ENCODE peak calls at places on chromosomes 4 and X, in five cellular contexts. K is HepG2, J is K562, C is H1, E is GM12878. L is an unnamed sample.

GRCh38 chrX:153200462-153200861 is 21.4 kb downstream of the MAGEA1 start:
- DNase-seq in K (no peak), J (no peak), C (no peak), E (no peak), L (no peak)

GRCh38 chrX:104166735-104167436 is 633 bp downstream of the FAM199X start:
- DNase-seq in K (no peak), J (peak; percentile 13), C (no peak), E (no peak), L (peak; percentile 38)

GRCh38 chrX:119655125-119655524 is 37.8 kb downstream of the SEPTIN6 start:
- DNase-seq in K (no peak), J (peak; percentile 40), C (no peak), E (no peak), L (peak; percentile 36)

GRCh38 chrX:24080670-24081069 is 25.9 kb downstream of the EIF2S3 start:
- DNase-seq in K (no peak), J (no peak), C (no peak), E (peak; percentile 16), L (no peak)

GRCh38 chrX:138964501-138964900 is 253.0 kb upstream of the FGF13 start:
- DNase-seq in K (no peak), J (no peak), C (no peak), E (no peak), L (no peak)

GRCh38 chr4:130395871-130396270 is 1299.9 kb downstream of the C4orf33 start:
- DNase-seq in K (no peak), J (no peak), C (no peak), E (no peak), L (no peak)

GRCh38 chrX:54817220-54817820 is 9.8 kb downstream of the MAGED2 start:
- DNase-seq in K (no peak), J (no peak), C (no peak), E (no peak), L (peak; percentile 42)

GRCh38 chr4:103887191-103887590 is 167.4 kb upstream of the TACR3 start:
- DNase-seq in K (no peak), J (no peak), C (no peak), E (no peak), L (no peak)

GRCh38 chrX:25029288-25029687 is 13.5 kb upstream of the ARX start:
- DNase-seq in K (no peak), J (no peak), C (no peak), E (no peak), L (no peak)

GRCh38 chrX:84865113-84865512 is 138.6 kb upstream of the APOOL start:
- DNase-seq in K (no peak), J (no peak), C (no peak), E (no peak), L (no peak)

GRCh38 chr4:77579406-77580076 is 26.1 kb upstream of the CXCL13 start:
- DNase-seq in K (no peak), J (no peak), C (no peak), E (no peak), L (no peak)

GRCh38 chrX:85052636-85053343 is 49.1 kb downstream of the APOOL start:
- DNase-seq in K (no peak), J (no peak), C (no peak), E (no peak), L (no peak)

GRCh38 chrX:155695419-155695818 is 82.7 kb upstream of the TMLHE start:
- DNase-seq in K (no peak), J (no peak), C (no peak), E (no peak), L (no peak)

GRCh38 chrX:134603806-134604700 is 54.2 kb downstream of the PLAC1 start:
- DNase-seq in K (no peak), J (no peak), C (no peak), E (no peak), L (no peak)

GRCh38 chr4:78058591-78059523 is 1.7 kb downstream of the FRAS1 start:
- DNase-seq in K (peak; percentile 19), J (no peak), C (peak; percentile 80), E (no peak), L (peak; percentile 72)

GRCh38 chr4:10108818-10109783 is 7.5 kb downstream of the WDR1 start:
- DNase-seq in K (no peak), J (no peak), C (no peak), E (no peak), L (no peak)

GRCh38 chr4:48025005-48025404 is 8.4 kb downstream of the NIPAL1 start:
- DNase-seq in K (no peak), J (no peak), C (no peak), E (no peak), L (no peak)
- TF ChIP-seq SIN3A in K (no peak), J (no peak), C (no peak), E (no peak), L (no peak)

GRCh38 chr4:38670061-38670894 is 6.3 kb downstream of the KLF3 start:
- DNase-seq in K (no peak), J (no peak), C (no peak), E (no peak), L (peak; percentile 66)
- H3K4me2 ChIP-seq in K (peak overlapping the region; percentile 81), J (peak overlapping the region; percentile 79), C (no peak overlapping the region), E (peak overlapping the region; percentile 86), L (no peak overlapping the region)

DNA sequence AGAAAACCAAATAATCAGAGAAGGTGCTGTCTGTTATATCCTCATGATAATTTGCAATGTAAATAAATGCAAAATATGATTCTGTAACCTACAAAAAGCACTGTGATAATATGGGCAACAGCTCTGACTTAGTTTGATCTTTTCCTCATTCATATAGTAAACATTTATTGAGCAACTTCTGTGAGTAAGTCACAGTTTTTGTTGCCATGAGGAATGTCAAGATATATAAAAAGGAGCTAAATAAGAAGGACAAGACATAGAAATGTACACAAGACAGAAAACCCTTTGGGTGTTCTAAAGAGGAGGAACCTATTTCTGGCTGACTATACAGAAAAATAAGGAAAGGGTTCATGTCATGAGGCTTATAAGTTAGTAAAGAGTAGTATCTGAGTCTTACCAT is 44.3 kb downstream of the ARSJ start:
- DNase-seq in K (no peak), J (no peak), C (no peak), E (no peak), L (no peak)
- TF ChIP-seq CHD2 in K (no peak), J (no peak), C (no peak), E (no peak), L (no peak)

GRCh38 chr4:84887824-84888223 is 78.7 kb downstream of the WDFY3 start:
- DNase-seq in K (no peak), J (no peak), C (no peak), E (no peak), L (no peak)
- TF ChIP-seq SIN3A in K (no peak), J (no peak), C (no peak), E (no peak), L (no peak)

DNA sequence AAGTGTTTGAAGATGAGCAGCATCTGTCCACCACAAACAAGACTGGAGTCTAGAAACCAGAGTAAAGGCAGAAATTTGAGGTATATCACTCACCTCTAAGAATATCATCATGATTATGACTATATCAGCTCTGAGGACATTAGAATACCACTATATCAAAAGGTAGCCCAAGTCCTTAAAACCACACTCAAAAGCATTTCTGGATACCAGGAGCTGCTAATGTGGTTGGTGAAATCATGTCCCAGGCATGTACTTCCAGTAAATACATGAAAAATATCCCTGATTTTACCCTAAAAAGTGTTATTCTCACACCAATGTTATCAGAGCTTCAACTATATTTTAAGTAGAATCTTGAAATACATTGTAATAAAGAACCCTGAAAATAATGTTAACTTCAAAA is 136.3 kb upstream of the SMAD1 start:
- DNase-seq in K (no peak), J (no peak), C (no peak), E (no peak), L (no peak)
- H3K4me2 ChIP-seq in K (no peak overlapping the region), J (no peak overlapping the region), C (no peak overlapping the region), E (no peak overlapping the region), L (no peak overlapping the region)

L was measured in SK-N-SH.